ENCODE peak calls at places on chromosomes 5 and 9, in seven cellular contexts. I is cardiac fibroblast, E is tibial nerve, X is cardiac muscle cell, M is AG04450, F is fibroblast of lung, L is stomach. B is an unnamed sample.

GRCh38 chr5:159969966-159970365 is 39.0 kb upstream of the TTC1 start:
- DNase-seq in L (no peak), I (peak; percentile 29), M (no peak), F (no peak), E (no peak), X (no peak), B (no peak)

GRCh38 chr9:121949766-121950165 is 143.3 kb downstream of the TTLL11 start:
- DNase-seq in F (no peak), E (no peak), L (no peak), M (no peak), X (no peak), I (no peak), B (no peak)

GRCh38 chr9:35116898-35117551 is 1.4 kb upstream of the ATOSB start:
- DNase-seq in E (peak; percentile 80), F (peak; percentile 84), M (peak; percentile 84), I (peak; percentile 96), L (peak; percentile 92), X (peak; percentile 96), B (peak; percentile 90)

GRCh38 chr5:57413145-57413544 is 69.5 kb downstream of the ACTBL2 start:
- DNase-seq in I (no peak), X (no peak), F (no peak), M (no peak), E (no peak), L (no peak), B (no peak)

GRCh38 chr9:87406545-87407166 is 91.0 kb upstream of the DAPK1 start:
- DNase-seq in L (no peak), M (no peak), E (no peak), X (no peak), F (no peak), I (no peak), B (no peak)

GRCh38 chr5:61394078-61394701 is 62.1 kb downstream of the ZSWIM6 start:
- DNase-seq in M (no peak), L (no peak), E (no peak), I (no peak), X (no peak), F (peak; percentile 59), B (no peak)

GRCh38 chr5:14581891-14582796 is 552 bp downstream of the OTULINL start:
- DNase-seq in X (peak; percentile 27), E (no peak), F (peak; percentile 21), M (no peak), I (peak; percentile 16), L (peak; percentile 74), B (no peak)

GRCh38 chr5:53381-54174 is 38.4 kb upstream of the PLEKHG4B start:
- DNase-seq in L (peak; percentile 73), I (peak; percentile 8), X (peak; percentile 37), F (peak; percentile 26), E (no peak), M (no peak), B (no peak)

GRCh38 chr9:120344230-120344629 is 235.7 kb downstream of the CDK5RAP2 start:
- DNase-seq in M (peak; percentile 16), I (peak; percentile 81), X (peak; percentile 80), F (peak; percentile 86), L (no peak), E (no peak), B (peak; percentile 19)

GRCh38 chr9:79858509-79858908 is 286.7 kb downstream of the TLE4 start:
- DNase-seq in L (no peak), E (no peak), I (peak; percentile 55), F (peak; percentile 4), M (no peak), X (peak; percentile 4), B (no peak)

GRCh38 chr5:44807269-44807668 is 1.5 kb upstream of the MRPS30 start:
- DNase-seq in L (no peak), X (no peak), I (peak; percentile 17), E (no peak), M (no peak), F (no peak), B (no peak)

GRCh38 chr9:1514733-1515363 is 464.7 kb downstream of the DMRT2 start:
- DNase-seq in I (no peak), L (no peak), X (no peak), E (no peak), M (no peak), F (no peak), B (no peak)

GRCh38 chr9:91178281-91179236 is 183.2 kb downstream of the AUH start:
- DNase-seq in I (no peak), M (no peak), L (peak; percentile 26), E (no peak), F (no peak), X (no peak), B (no peak)

GRCh38 chr5:119328753-119329602 is 26.8 kb upstream of the TNFAIP8 start:
- DNase-seq in I (peak; percentile 50), M (peak; percentile 55), F (peak; percentile 81), L (no peak), E (no peak), X (peak; percentile 48), B (peak; percentile 41)

GRCh38 chr9:87491488-87491887 is 6.2 kb upstream of the DAPK1 start:
- DNase-seq in F (no peak), I (no peak), L (no peak), M (no peak), X (no peak), E (no peak), B (no peak)

GRCh38 chr9:108474356-108474755 is 381.4 kb downstream of the ACTL7B start:
- DNase-seq in X (peak; percentile 34), F (peak; percentile 60), I (peak; percentile 63), L (no peak), M (no peak), E (no peak), B (no peak)

GRCh38 chr9:116565986-116566385 is 121.1 kb upstream of the TRIM32 start:
- DNase-seq in L (no peak), M (no peak), F (peak; percentile 32), X (no peak), E (no peak), I (no peak), B (no peak)
- TF ChIP-seq CTCF in L (no peak), M (no peak), F (no peak), X (no peak), E (no peak), I (no peak), B (no peak)

DNA sequence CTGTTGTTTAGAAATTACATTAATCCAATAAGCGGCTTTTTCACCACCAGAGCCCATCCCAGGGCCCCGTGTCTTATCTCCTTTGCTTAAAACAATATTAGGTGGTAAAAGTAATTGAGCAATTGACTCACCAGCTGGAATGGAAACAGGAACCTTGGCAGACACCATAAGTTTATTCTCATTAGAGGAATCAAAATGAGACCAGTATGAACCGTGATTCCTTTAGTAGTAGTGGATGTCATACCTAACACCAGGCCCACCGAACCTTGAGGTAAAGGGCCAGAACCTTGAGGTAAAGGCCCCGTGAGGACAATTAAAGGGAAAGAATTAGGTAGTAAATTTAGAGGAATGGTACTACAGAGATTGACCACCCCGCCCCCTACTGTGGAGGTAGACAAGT is 16.5 kb downstream of the HSDL2 start:
- DNase-seq in L (no peak), M (no peak), X (no peak), E (no peak), I (no peak), F (peak; percentile 14), B (no peak)
- H3K4me3 ChIP-seq in L (no peak overlapping the region), M (no peak overlapping the region), X (no peak overlapping the region), E (no peak overlapping the region), I (no peak overlapping the region), F (no peak overlapping the region), B (no peak overlapping the region)

GRCh38 chr9:134136117-134136996 is 475 bp downstream of the WDR5 start:
- DNase-seq in E (no peak), F (peak; percentile 19), X (peak; percentile 29), L (no peak), I (peak; percentile 35), M (no peak), B (no peak)

GRCh38 chr9:134138292-134138691 is 2.4 kb downstream of the WDR5 start:
- DNase-seq in X (no peak), M (no peak), I (no peak), F (no peak), E (no peak), L (peak; percentile 38), B (no peak)

GRCh38 chr9:134134949-134135342 is 936 bp upstream of the WDR5 start:
- DNase-seq in I (no peak), X (no peak), L (no peak), F (no peak), M (no peak), E (no peak), B (no peak)

GRCh38 chr9:134136997-134137302 is 1.1 kb downstream of the WDR5 start:
- DNase-seq in X (no peak), E (no peak), M (no peak), L (no peak), I (no peak), F (no peak), B (no peak)

DNA sequence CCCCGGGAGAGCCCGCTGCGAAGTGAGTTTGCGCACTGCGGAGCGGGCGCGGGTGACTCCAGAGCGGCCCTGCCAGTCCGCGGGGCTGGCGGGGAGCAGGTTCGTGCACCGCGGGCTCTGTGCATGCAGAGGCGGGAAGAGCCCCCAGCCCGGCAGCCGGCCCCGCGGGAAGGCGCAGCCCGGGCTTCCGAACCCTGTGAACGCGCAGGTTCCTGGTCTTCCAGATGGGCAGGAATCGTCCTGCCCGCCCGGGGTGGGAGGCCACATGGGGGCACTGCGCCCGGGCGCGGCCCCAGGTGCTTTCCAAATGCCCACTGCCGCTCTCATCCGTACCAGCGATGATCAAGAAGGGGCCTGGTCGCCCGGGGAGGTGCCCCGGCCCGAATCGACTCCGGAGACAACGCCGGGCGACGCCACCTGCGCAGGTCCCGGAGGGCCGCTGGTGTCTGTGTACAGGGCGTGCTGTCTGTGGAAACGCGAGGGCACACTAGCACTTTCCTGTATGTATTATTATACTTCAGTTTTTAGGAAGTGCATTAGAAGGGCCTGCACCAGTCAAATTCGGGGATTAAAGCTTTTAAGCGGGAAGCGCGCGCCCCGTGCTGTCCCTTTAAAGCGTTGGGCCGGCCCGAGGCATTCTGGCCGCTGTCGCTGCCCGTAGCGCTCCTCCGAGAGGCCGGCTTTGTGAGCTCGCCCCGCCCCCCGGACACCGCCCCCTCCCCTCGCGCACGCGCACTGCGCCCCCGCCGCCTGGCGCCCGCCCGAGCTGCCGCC is at the start of gene WDR5:
- DNase-seq in M (peak; percentile 63), E (peak; percentile 82), F (peak; percentile 82), L (peak; percentile 93), X (peak; percentile 92), I (peak; percentile 90), B (peak; percentile 74)
- TF ChIP-seq CTCF in M (peak; percentile 14), E (peak; percentile 13), F (no peak), L (no peak), X (peak; percentile 30), I (peak; percentile 14), B (peak; percentile 23)

DNA sequence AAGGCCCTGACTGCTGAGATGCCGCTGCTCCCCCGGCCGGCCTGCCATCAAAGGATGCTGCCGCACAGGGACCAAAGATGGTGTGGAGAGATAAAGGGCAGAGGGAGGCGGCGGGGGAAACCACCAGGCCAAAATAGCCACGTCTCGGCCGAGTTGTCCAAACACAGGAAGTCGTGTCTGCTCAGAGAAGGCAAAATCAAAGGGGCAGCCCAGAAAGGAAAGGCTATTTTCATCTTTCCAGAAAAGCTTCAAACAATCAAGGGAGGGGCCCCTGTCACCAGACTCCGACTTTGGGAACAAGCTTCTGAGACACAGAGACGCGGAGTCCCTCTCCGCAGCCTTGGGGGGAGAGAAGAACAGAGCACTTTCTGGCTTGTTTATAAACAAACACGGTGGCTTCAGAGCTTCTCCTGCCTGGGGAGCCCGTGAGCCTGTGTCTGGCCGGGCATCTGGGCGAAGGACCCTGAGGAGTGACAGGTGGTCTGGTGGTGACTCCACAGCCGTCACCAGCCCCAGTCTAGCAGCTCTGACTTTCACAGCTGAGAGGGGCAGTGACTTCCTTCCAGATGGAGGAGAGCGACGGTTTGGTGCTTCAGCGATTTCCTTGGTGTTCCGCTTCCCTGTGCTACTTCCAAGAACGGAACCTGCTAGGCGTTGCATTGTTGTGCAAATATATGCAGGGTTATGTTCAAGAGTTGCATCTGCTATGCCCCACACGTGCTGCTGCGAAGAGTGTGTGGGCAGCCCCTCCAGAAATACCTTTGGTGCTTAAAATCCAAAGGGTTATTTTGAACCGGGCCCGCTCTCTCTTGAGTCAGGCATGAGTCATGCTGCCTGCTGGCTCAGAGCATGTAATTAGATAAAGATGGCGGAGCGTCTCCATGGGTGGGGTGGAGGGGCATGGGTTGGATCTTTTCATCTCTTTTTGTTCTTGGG is 24.0 kb downstream of the ADAMTSL2 start:
- DNase-seq in X (peak; percentile 85), M (peak; percentile 51), L (no peak), E (no peak), F (peak; percentile 87), I (peak; percentile 80), B (peak; percentile 65)
- H3K4me3 ChIP-seq in X (no peak overlapping the region), M (peak overlapping the region; percentile 7), L (no peak overlapping the region), E (no peak overlapping the region), F (no peak overlapping the region), I (no peak overlapping the region), B (no peak overlapping the region)

B was measured in astrocyte of the cerebellum.